ENCODE peak calls at places on chromosomes 12 and 14, in five cellular contexts. W is body of pancreas; K is GM19239; R is effector CD4-positive, alpha-beta T cell; F is astrocyte of the spinal cord. C is an unnamed sample.

GRCh38 chr12:52291267-52291935 is at the start of gene KRT81:
- DNase-seq in R (no peak), F (no peak), W (no peak), K (no peak), C (no peak)

GRCh38 chr14:72616294-72616693 is 277.6 kb downstream of the DPF3 start:
- DNase-seq in R (no peak), F (peak; percentile 58), W (peak; percentile 53), K (no peak), C (no peak)

GRCh38 chr12:120229583-120230325 is 28.8 kb upstream of the RPLP0 start:
- DNase-seq in K (no peak), F (no peak), W (no peak), R (no peak), C (peak; percentile 64)

GRCh38 chr12:6178981-6179761 is 21.0 kb upstream of the CD9 start:
- DNase-seq in W (no peak), K (no peak), F (peak; percentile 56), R (no peak), C (no peak)

GRCh38 chr12:14238224-14238792 is 127.2 kb upstream of the ATF7IP start:
- DNase-seq in R (no peak), F (peak; percentile 57), K (no peak), W (no peak), C (peak; percentile 31)

GRCh38 chr14:58944957-58945356 is 243.5 kb upstream of the DAAM1 start:
- DNase-seq in R (no peak), K (no peak), W (no peak), F (no peak), C (no peak)

GRCh38 chr14:72169521-72169920 is 237.3 kb downstream of the RGS6 start:
- DNase-seq in R (no peak), F (no peak), W (no peak), K (peak; percentile 3), C (no peak)

GRCh38 chr14:104429291-104429861 is 150.2 kb upstream of the C14orf180 start:
- DNase-seq in F (no peak), R (no peak), K (no peak), W (no peak), C (no peak)

GRCh38 chr12:55708695-55709233 is 1.1 kb upstream of the ITGA7 start:
- DNase-seq in R (no peak), W (no peak), K (no peak), F (no peak), C (no peak)

GRCh38 chr14:35213869-35214387 is 78.3 kb upstream of the PSMA6 start:
- DNase-seq in R (no peak), W (no peak), F (peak; percentile 58), K (no peak), C (no peak)

GRCh38 chr12:92596388-92596787 is 106.4 kb upstream of the PLEKHG7 start:
- DNase-seq in R (no peak), F (peak; percentile 51), K (no peak), W (no peak), C (no peak)

GRCh38 chr14:77590845-77591506 is 25.5 kb downstream of the SPTLC2 start:
- DNase-seq in K (no peak), F (no peak), R (no peak), W (peak; percentile 20), C (peak; percentile 68)

GRCh38 chr12:102201662-102202061 is 4.0 kb upstream of the PMCH start:
- DNase-seq in K (no peak), R (no peak), W (no peak), F (no peak), C (no peak)

GRCh38 chr12:6074979-6075585 is 49.4 kb downstream of the VWF start:
- DNase-seq in K (no peak), W (peak; percentile 46), R (no peak), F (no peak), C (no peak)

GRCh38 chr12:116597886-116598285 is 38.7 kb downstream of the MAP1LC3B2 start:
- DNase-seq in K (no peak), R (no peak), W (no peak), F (no peak), C (no peak)

GRCh38 chr14:102046337-102047278 is 40.2 kb downstream of the HSP90AA1 start:
- DNase-seq in F (peak; percentile 41), K (no peak), R (no peak), W (peak; percentile 95), C (peak; percentile 89)

GRCh38 chr14:32711103-32711680 is 227.5 kb upstream of the NPAS3 start:
- DNase-seq in W (peak; percentile 51), R (no peak), K (peak; percentile 0), F (peak; percentile 59), C (no peak)

GRCh38 chr14:58915646-58916045 is 272.8 kb upstream of the DAAM1 start:
- DNase-seq in R (no peak), F (no peak), W (no peak), K (no peak), C (no peak)

GRCh38 chr12:82479511-82479910 is 121.2 kb downstream of the METTL25 start:
- DNase-seq in W (no peak), F (peak; percentile 63), R (no peak), K (no peak), C (no peak)

GRCh38 chr14:22420598-22421186 is 168.3 kb downstream of the DAD1 start:
- DNase-seq in K (no peak), R (no peak), F (no peak), W (no peak), C (no peak)

C was measured in mucosa of descending colon.